ENCODE peak calls at places on chromosomes 6 and 20, in ten cellular contexts. S, Z, U, B, V, G, W, C, I and A are unnamed samples. For H3K4me1, the result is how much of the 10 kb centered on the place peaks cover.

GRCh38 chr6:116954938-116955337 is 77.9 kb downstream of the RFX6 start:
- DNase-seq in Z (no peak), C (no peak), I (no peak), S (no peak), W (no peak), G (no peak), B (no peak), V (no peak), U (peak), A (no peak)

GRCh38 chr20:15317546-15318242 is 980.3 kb upstream of the FLRT3 start:
- DNase-seq in S (no peak), Z (no peak), G (no peak), V (no peak), B (no peak), I (no peak), C (no peak), W (no peak), U (no peak), A (no peak)

GRCh38 chr6:7933794-7934193 is 23.2 kb upstream of the TXNDC5 start:
- DNase-seq in Z (no peak), U (no peak), I (no peak), V (no peak), C (no peak), W (no peak), S (no peak), B (no peak), G (no peak), A (no peak)

GRCh38 chr20:64035933-64036345 is at the start of gene C20orf204:
- DNase-seq in U (no peak), G (no peak), W (no peak), B (no peak), S (no peak), V (no peak), I (no peak), Z (peak), C (no peak), A (no peak)

GRCh38 chr6:95636552-95637376 is 59.4 kb downstream of the MANEA start:
- DNase-seq in C (no peak), G (no peak), B (no peak), W (no peak), V (no peak), U (no peak), Z (no peak), S (no peak), I (no peak), A (no peak)

GRCh38 chr6:151254451-151255081 is 14.8 kb downstream of the AKAP12 start:
- DNase-seq in C (no peak), U (no peak), G (peak), W (no peak), Z (no peak), B (no peak), V (no peak), S (no peak), I (no peak), A (peak)

GRCh38 chr20:11995750-11996567 is 78.3 kb downstream of the BTBD3 start:
- DNase-seq in V (peak), W (no peak), U (peak), C (no peak), B (no peak), I (no peak), G (peak), Z (no peak), S (no peak), A (no peak)

GRCh38 chr6:37182736-37183590 is 13.0 kb downstream of the PIM1 start:
- DNase-seq in G (no peak), C (peak), U (peak), I (no peak), V (no peak), S (peak), Z (no peak), B (no peak), W (no peak), A (no peak)

GRCh38 chr20:17667445-17667844 is 14.6 kb downstream of the RRBP1 start:
- DNase-seq in W (no peak), Z (no peak), U (no peak), G (no peak), I (peak), B (no peak), C (no peak), V (no peak), S (no peak), A (no peak)

GRCh38 chr6:142356271-142356938 is 54.6 kb downstream of the ADGRG6 start:
- DNase-seq in I (no peak), S (no peak), G (peak), Z (no peak), C (no peak), B (no peak), U (no peak), W (no peak), V (no peak), A (no peak)

GRCh38 chr6:165231581-165232276 is 77.7 kb downstream of the C6orf118 start:
- DNase-seq in I (no peak), V (no peak), S (no peak), W (no peak), U (no peak), G (peak), C (no peak), B (no peak), Z (peak), A (peak)

DNA sequence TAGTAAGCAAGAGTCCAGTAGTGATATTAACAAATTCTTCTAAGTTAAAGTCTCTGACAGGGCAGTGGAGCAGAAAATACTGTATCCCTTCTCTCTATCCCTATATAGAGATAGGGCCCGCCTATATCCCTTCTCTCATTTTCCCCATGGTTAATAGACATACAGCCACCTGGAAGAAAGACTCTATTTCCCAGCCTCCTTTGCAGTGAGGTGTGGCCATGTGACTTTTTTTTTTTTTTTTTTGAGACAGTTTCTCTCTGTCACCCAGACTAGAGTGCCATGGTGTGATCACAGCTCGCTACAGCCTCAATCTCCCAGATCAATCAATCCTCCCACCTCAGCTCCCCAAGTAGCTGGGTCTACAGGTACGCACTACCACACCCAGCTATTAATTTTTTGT is 16.7 kb upstream of the CDK5RAP1 start:
- DNase-seq in W (no peak), C (no peak), U (no peak), V (no peak), G (no peak), Z (no peak), B (no peak), S (no peak), I (no peak), A (no peak)
- H3K4me3 ChIP-seq in W (no peak), C (no peak), U (no peak), V (no peak), G (no peak), Z (no peak), B (no peak), S (no peak), I (no peak), A (no peak)

DNA sequence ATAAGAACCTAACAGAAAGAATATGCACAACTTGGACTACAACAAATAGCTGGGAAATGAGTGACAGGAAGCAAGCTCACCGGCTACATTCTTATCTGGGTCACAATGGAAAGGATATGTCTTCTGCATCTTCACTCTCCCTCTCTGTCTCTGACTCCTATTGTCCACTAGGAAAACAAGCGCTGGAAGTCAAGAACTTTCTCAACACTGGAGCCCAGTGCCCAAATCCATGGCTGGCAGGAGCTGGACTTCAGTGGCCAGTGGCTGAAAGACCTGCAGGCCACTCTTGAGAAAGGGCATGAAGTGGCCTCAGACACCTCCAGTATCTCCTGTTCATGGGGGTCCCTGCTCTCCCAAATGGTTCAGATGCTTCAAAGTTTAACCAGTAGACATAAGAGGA is 62.0 kb downstream of the FAM50B start:
- DNase-seq in V (no peak), I (peak), G (no peak), W (no peak), U (no peak), B (no peak), Z (no peak), S (no peak), C (no peak), A (no peak)
- H3K4me1 ChIP-seq in V (under half), I (under half), G (under half), W (under half), U (under half), B (under half), Z (under half), S (under half), C (under half), A (under half)

GRCh38 chr6:155201461-155202226 is 62.2 kb upstream of the CLDN20 start:
- DNase-seq in V (no peak), S (no peak), U (peak), B (no peak), C (no peak), Z (no peak), I (no peak), W (no peak), G (peak), A (peak)
- H3K27ac ChIP-seq in V (no peak), S (no peak), U (no peak), B (no peak), C (no peak), Z (no peak), I (peak), W (no peak), G (no peak), A (no peak)

GRCh38 chr20:48794360-48794759 is 33.4 kb downstream of the PREX1 start:
- DNase-seq in C (no peak), W (no peak), B (peak), U (no peak), V (no peak), G (no peak), I (no peak), S (no peak), Z (peak), A (no peak)
- H3K4me3 ChIP-seq in C (no peak), W (no peak), B (no peak), U (no peak), V (no peak), G (no peak), I (no peak), S (no peak), Z (peak), A (no peak)

DNA sequence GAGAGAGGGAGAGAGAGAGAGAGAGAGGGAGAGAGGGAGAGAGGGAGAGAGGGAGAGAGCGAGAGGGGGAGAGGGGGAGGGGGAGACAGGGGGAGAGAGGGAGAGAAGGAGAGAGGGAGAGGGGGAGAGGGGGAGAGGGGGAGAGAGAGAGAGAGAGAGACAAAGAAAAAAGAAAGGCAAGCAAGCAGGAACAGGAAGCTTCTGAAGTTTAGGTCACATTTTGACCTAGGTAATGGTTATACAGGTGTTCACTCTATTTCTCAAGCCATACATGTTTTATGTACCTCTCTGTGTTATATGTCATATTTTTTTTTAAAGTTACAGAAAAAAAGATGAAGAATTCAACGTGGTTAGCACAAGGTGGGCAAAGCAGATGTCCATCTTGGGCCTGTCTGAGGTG is 9.4 kb downstream of the NHSL1 start:
- DNase-seq in I (no peak), C (no peak), V (no peak), Z (no peak), S (no peak), W (no peak), G (no peak), U (no peak), B (no peak), A (no peak)
- H3K4me1 ChIP-seq in I (under half), C (under half), V (under half), Z (under half), S (under half), W (under half), G (under half), U (under half), B (under half), A (under half)

DNA sequence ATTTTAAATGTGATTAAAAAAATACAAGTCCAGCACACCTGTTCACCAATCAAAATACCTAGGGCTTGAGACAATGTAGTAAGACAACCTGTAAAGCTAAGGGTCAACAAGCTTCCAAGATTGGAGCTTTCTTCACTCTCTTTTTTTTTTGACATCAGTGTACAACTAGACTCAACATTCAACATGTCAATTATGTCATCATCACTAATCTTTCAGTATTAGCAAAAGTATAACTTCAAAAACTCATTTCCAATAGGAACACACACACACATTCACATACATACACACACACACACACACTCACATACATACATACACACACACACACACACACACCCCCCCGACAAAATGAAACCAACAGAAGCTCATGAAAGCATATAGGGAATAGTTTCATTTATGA is 26.0 kb downstream of the PRKN start:
- DNase-seq in U (no peak), G (no peak), S (no peak), B (no peak), I (no peak), C (no peak), Z (no peak), W (no peak), V (no peak), A (no peak)
- H3K27ac ChIP-seq in U (no peak), G (no peak), S (no peak), B (no peak), I (no peak), C (no peak), Z (no peak), W (no peak), V (no peak), A (no peak)

DNA sequence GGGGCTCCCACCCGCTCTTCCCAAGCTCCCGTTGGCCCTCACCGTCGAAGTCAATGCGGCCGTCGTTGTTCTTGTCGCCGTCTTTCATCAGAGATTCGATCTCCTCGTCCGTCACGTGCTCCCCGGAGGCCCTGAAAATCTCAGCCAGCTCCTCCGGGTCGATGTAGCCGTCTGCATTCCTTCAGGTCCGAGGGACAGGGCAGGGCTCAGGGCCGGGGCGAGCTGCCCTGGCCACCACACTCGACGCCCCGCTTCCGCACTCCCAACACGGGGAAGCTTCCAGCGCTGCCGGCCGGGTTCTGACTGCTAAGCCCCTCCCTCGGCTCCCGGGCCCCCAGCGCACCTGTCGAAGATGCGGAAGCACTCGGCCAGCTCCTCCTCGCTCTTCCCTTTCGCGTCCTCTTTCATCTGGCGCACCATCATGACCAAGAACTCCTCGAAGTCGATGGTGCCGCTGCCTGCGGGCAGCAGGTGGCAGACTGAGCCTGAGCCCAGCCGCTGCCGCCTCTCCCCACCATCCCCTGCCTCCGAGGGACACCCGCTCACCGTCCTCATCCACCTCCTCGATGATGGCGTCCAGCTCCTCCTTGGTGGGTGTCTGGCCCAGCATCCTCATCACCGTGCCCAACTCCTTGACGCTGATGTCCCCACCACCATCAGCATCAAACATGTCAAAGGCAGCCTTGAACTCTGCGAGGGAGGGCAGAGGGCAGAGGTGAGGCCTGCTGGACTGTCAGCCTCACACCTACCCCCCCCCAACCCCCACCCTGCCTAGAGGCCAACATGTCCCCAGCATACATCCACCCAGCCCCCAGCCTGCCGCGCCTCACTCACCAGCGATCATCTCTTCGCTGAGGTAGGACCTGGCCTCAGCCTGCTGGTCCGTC is 2.9 kb downstream of the TNNC2 start:
- DNase-seq in W (peak), C (peak), Z (peak), I (no peak), U (peak), V (no peak), G (peak), B (no peak), S (peak), A (peak)
- H3K4me3 ChIP-seq in W (peak), C (peak), Z (no peak), I (peak), U (peak), V (peak), G (no peak), B (no peak), S (peak), A (no peak)

GRCh38 chr6:163427498-163428254 is 13.2 kb downstream of the QKI start:
- DNase-seq in B (no peak), Z (peak), G (peak), W (no peak), U (no peak), S (no peak), I (no peak), C (no peak), V (no peak), A (peak)
- H3K4me1 ChIP-seq in B (under half), Z (under half), G (under half), W (under half), U (under half), S (under half), I (under half), C (under half), V (half or more), A (under half)